ENCODE peak calls at places on chromosome 5, in nine cellular contexts. Q is PC-9; P is HT-29; A is CD4-positive, CD25-positive, alpha-beta regulatory T cell; G is mammary epithelial cell; L is substantia nigra; W is NCI-H774; B is activated CD4-positive, CD25-positive, alpha-beta regulatory T cell treated with anti-CD3 and anti-CD28 coated beads, Interleukin-2, amount 50 U/mL, for 16 hours; O is CD4-positive, alpha-beta T cell. F is an unnamed sample.

GRCh38 chr5:56816546-56817081 is 1.3 kb downstream of the MAP3K1 start:
- DNase-seq in O (peak), G (peak), Q (peak), A (peak), B (peak), L (peak), W (no peak), P (peak), F (peak)

GRCh38 chr5:177312649-177313181 is 1.0 kb upstream of the MXD3 start:
- DNase-seq in W (no peak), P (peak), O (no peak), Q (peak), A (peak), L (no peak), G (no peak), B (no peak), F (no peak)

GRCh38 chr5:73550016-73550415 is 15.4 kb downstream of the ANKRA2 start:
- DNase-seq in B (no peak), G (no peak), W (no peak), Q (no peak), A (no peak), O (no peak), P (no peak), L (no peak), F (no peak)

GRCh38 chr5:172403822-172404221 is 50.5 kb downstream of the SH3PXD2B start:
- DNase-seq in P (no peak), Q (no peak), L (no peak), O (no peak), A (no peak), B (no peak), W (no peak), G (no peak), F (no peak)

GRCh38 chr5:97044057-97044456 is 98.4 kb downstream of the LIX1 start:
- DNase-seq in Q (no peak), P (peak), O (no peak), W (no peak), G (peak), B (no peak), L (no peak), A (no peak), F (no peak)

GRCh38 chr5:171596391-171596878 is 177.0 kb downstream of the FGF18 start:
- DNase-seq in Q (peak), G (no peak), B (no peak), W (no peak), L (no peak), A (no peak), P (no peak), O (no peak), F (no peak)

GRCh38 chr5:142164315-142164714 is 55.7 kb downstream of the NDFIP1 start:
- DNase-seq in B (no peak), A (no peak), P (no peak), O (no peak), W (no peak), L (no peak), Q (no peak), G (no peak), F (no peak)

GRCh38 chr5:4511996-4512656 is 628.0 kb upstream of the ADAMTS16 start:
- DNase-seq in Q (no peak), G (peak), P (peak), W (no peak), O (no peak), A (no peak), L (peak), B (no peak), F (no peak)

GRCh38 chr5:175836741-175837729 is 34.3 kb upstream of the CPLX2 start:
- DNase-seq in Q (no peak), O (no peak), W (peak), L (no peak), G (no peak), B (no peak), A (no peak), P (no peak), F (peak)

GRCh38 chr5:1724822-1725602 is 74.6 kb downstream of the MRPL36 start:
- DNase-seq in W (no peak), G (no peak), B (no peak), Q (no peak), A (peak), L (no peak), O (no peak), P (peak), F (no peak)

GRCh38 chr5:7811715-7812114 is 39.2 kb downstream of the CFAP90 start:
- DNase-seq in A (no peak), L (no peak), Q (no peak), G (no peak), P (no peak), O (no peak), W (no peak), B (no peak), F (no peak)

GRCh38 chr5:172541764-172542120 is 87.4 kb upstream of the SH3PXD2B start:
- DNase-seq in B (no peak), G (no peak), W (no peak), O (no peak), P (no peak), Q (no peak), L (no peak), A (no peak), F (no peak)

GRCh38 chr5:12071455-12071854 is 167.2 kb upstream of the CTNND2 start:
- DNase-seq in O (no peak), A (no peak), Q (no peak), B (no peak), P (no peak), L (no peak), W (no peak), G (no peak), F (no peak)

GRCh38 chr5:102307232-102307631 is 11.1 kb upstream of the SLCO4C1 start:
- DNase-seq in L (no peak), P (no peak), Q (no peak), G (no peak), A (no peak), B (no peak), O (no peak), W (peak), F (no peak)

GRCh38 chr5:181052928-181053759 is 13.1 kb downstream of the BTNL9 start:
- DNase-seq in Q (no peak), A (peak), G (no peak), L (no peak), P (peak), W (no peak), O (no peak), B (no peak), F (no peak)

GRCh38 chr5:122195784-122196394 is 66.5 kb downstream of the ZNF474 start:
- DNase-seq in G (peak), B (no peak), P (peak), A (no peak), O (no peak), Q (no peak), W (peak), L (no peak), F (peak)

GRCh38 chr5:30505014-30505886 is 688.2 kb upstream of the CDH6 start:
- DNase-seq in P (peak), A (no peak), Q (peak), G (peak), W (peak), L (no peak), B (no peak), O (no peak), F (peak)

GRCh38 chr5:172788771-172789686 is 18.0 kb upstream of the DUSP1 start:
- DNase-seq in A (no peak), B (no peak), Q (no peak), W (no peak), O (no peak), L (no peak), G (no peak), P (no peak), F (no peak)

GRCh38 chr5:135011355-135012032 is 22.5 kb downstream of the PITX1 start:
- DNase-seq in O (no peak), W (no peak), B (no peak), G (no peak), A (no peak), P (no peak), L (no peak), Q (no peak), F (no peak)

GRCh38 chr5:2750758-2751464 is 566 bp downstream of the IRX2 start:
- DNase-seq in O (no peak), B (no peak), A (no peak), W (peak), G (peak), P (peak), L (no peak), Q (no peak), F (peak)

GRCh38 chr5:160271396-160271795 is 41.0 kb downstream of the CCNJL start:
- DNase-seq in L (no peak), P (no peak), G (no peak), A (peak), Q (no peak), O (no peak), B (no peak), W (peak), F (peak)

GRCh38 chr5:159951387-159951786 is 35.1 kb downstream of the ADRA1B start:
- DNase-seq in B (no peak), P (no peak), G (no peak), A (no peak), L (no peak), W (no peak), Q (no peak), O (no peak), F (no peak)

GRCh38 chr5:134427540-134428041 is 15.9 kb upstream of the CDKN2AIPNL start:
- DNase-seq in G (no peak), W (no peak), Q (no peak), L (no peak), A (no peak), O (no peak), P (no peak), B (no peak), F (no peak)

GRCh38 chr5:143274952-143275351 is 128.5 kb downstream of the NR3C1 start:
- DNase-seq in L (no peak), G (no peak), P (no peak), W (no peak), A (no peak), B (no peak), Q (no peak), O (no peak), F (no peak)

GRCh38 chr5:150603491-150603890 is 37.0 kb upstream of the SYNPO start:
- DNase-seq in B (no peak), P (no peak), G (no peak), A (no peak), O (no peak), L (no peak), W (no peak), Q (no peak), F (no peak)

GRCh38 chr5:98187945-98188344 is 585.5 kb upstream of the RGMB start:
- DNase-seq in G (peak), L (no peak), W (no peak), Q (no peak), O (no peak), P (no peak), B (no peak), A (no peak), F (no peak)

GRCh38 chr5:116370149-116370548 is 204.5 kb downstream of the SEMA6A start:
- DNase-seq in O (no peak), P (no peak), Q (no peak), A (no peak), W (no peak), B (no peak), G (no peak), L (no peak), F (no peak)

GRCh38 chr5:172407861-172408260 is 46.5 kb downstream of the SH3PXD2B start:
- DNase-seq in W (no peak), P (no peak), L (no peak), Q (peak), A (no peak), B (no peak), G (peak), O (no peak), F (no peak)

GRCh38 chr5:68139601-68140441 is 75.7 kb upstream of the PIK3R1 start:
- DNase-seq in G (peak), P (no peak), W (no peak), O (no peak), Q (no peak), B (no peak), L (no peak), A (no peak), F (peak)

GRCh38 chr5:161007879-161008278 is 155.9 kb upstream of the ATP10B start:
- DNase-seq in O (no peak), B (no peak), A (no peak), Q (no peak), W (no peak), G (no peak), L (no peak), P (no peak), F (no peak)

GRCh38 chr5:167861134-167861930 is 430.1 kb upstream of the WWC1 start:
- DNase-seq in P (peak), A (no peak), B (no peak), G (peak), Q (no peak), L (no peak), W (no peak), O (no peak), F (no peak)

GRCh38 chr5:116938488-116938887 is 363.9 kb upstream of the SEMA6A start:
- DNase-seq in L (peak), O (no peak), W (no peak), A (no peak), P (no peak), Q (no peak), G (no peak), B (no peak), F (no peak)

GRCh38 chr5:55897905-55898304 is 46.7 kb downstream of the IL31RA start:
- DNase-seq in P (no peak), G (peak), A (no peak), O (no peak), Q (no peak), W (no peak), B (no peak), L (no peak), F (no peak)

GRCh38 chr5:124696898-124697297 is 49.5 kb downstream of the ZNF608 start:
- DNase-seq in Q (no peak), O (no peak), L (no peak), A (no peak), B (no peak), P (no peak), W (no peak), G (no peak), F (no peak)

GRCh38 chr5:175851311-175851710 is 20.1 kb upstream of the CPLX2 start:
- DNase-seq in G (no peak), P (no peak), B (no peak), A (no peak), Q (no peak), W (no peak), O (no peak), L (no peak), F (no peak)

GRCh38 chr5:68288756-68289134 is 73.2 kb downstream of the PIK3R1 start:
- DNase-seq in G (no peak), L (no peak), A (no peak), B (no peak), P (no peak), Q (no peak), W (no peak), O (no peak), F (no peak)

F was measured in NCI-H748 treated with DMSO at 0.1 percent for 48 hours.